ENCODE peak calls at places on chromosomes 12 and 14, in eight cellular contexts. One of them, this sample, is unnamed.

GRCh38 chr14:69282448-69282847 is 22.5 kb downstream of the GALNT16 start:
- DNase-seq in cardiac fibroblast: no peak
- DNase-seq in lower leg skin: no peak
- DNase-seq in AG04449: no peak
- DNase-seq in body of pancreas: no peak
- DNase-seq in sigmoid colon: no peak
- DNase-seq in foreskin fibroblast: no peak
- DNase-seq in GM23338: no peak
- DNase-seq in this sample: no peak

GRCh38 chr12:26092706-26093105 is 32.1 kb downstream of the BHLHE41 start:
- DNase-seq in GM23338: no peak
- DNase-seq in sigmoid colon: no peak
- DNase-seq in cardiac fibroblast: no peak
- DNase-seq in lower leg skin: no peak
- DNase-seq in AG04449: no peak
- DNase-seq in foreskin fibroblast: no peak
- DNase-seq in body of pancreas: no peak
- DNase-seq in this sample: no peak

GRCh38 chr14:102917469-102918211 is 4.8 kb upstream of the AMN start:
- DNase-seq in GM23338: peak; percentile 88
- DNase-seq in lower leg skin: no peak
- DNase-seq in foreskin fibroblast: no peak
- DNase-seq in cardiac fibroblast: peak; percentile 54
- DNase-seq in sigmoid colon: no peak
- DNase-seq in body of pancreas: no peak
- DNase-seq in AG04449: no peak
- DNase-seq in this sample: no peak

GRCh38 chr12:123384318-123384993 is 524 bp downstream of the KMT5A start:
- DNase-seq in GM23338: peak; percentile 34
- DNase-seq in AG04449: no peak
- DNase-seq in cardiac fibroblast: no peak
- DNase-seq in sigmoid colon: peak; percentile 69
- DNase-seq in body of pancreas: no peak
- DNase-seq in lower leg skin: no peak
- DNase-seq in foreskin fibroblast: no peak
- DNase-seq in this sample: no peak

GRCh38 chr12:95337176-95337575 is 119.6 kb downstream of the VEZT start:
- DNase-seq in lower leg skin: no peak
- DNase-seq in cardiac fibroblast: peak; percentile 26
- DNase-seq in body of pancreas: no peak
- DNase-seq in AG04449: no peak
- DNase-seq in foreskin fibroblast: peak; percentile 70
- DNase-seq in GM23338: no peak
- DNase-seq in sigmoid colon: no peak
- DNase-seq in this sample: no peak

GRCh38 chr12:109153711-109154434 is 37.5 kb downstream of the ACACB start:
- DNase-seq in AG04449: no peak
- DNase-seq in foreskin fibroblast: no peak
- DNase-seq in sigmoid colon: peak; percentile 74
- DNase-seq in body of pancreas: peak; percentile 47
- DNase-seq in cardiac fibroblast: no peak
- DNase-seq in lower leg skin: no peak
- DNase-seq in GM23338: peak; percentile 66
- DNase-seq in this sample: no peak

GRCh38 chr14:52175982-52176502 is 91.5 kb upstream of the PTGDR start:
- DNase-seq in body of pancreas: no peak
- DNase-seq in lower leg skin: no peak
- DNase-seq in cardiac fibroblast: no peak
- DNase-seq in foreskin fibroblast: no peak
- DNase-seq in AG04449: no peak
- DNase-seq in sigmoid colon: no peak
- DNase-seq in GM23338: no peak
- DNase-seq in this sample: no peak

GRCh38 chr12:3732901-3733300 is 20.0 kb downstream of the CRACR2A start:
- DNase-seq in GM23338: peak; percentile 33
- DNase-seq in body of pancreas: peak; percentile 58
- DNase-seq in foreskin fibroblast: no peak
- DNase-seq in lower leg skin: no peak
- DNase-seq in AG04449: no peak
- DNase-seq in sigmoid colon: no peak
- DNase-seq in cardiac fibroblast: no peak
- DNase-seq in this sample: no peak

GRCh38 chr14:66496911-66497310 is 10.7 kb downstream of the CCDC196 start:
- DNase-seq in AG04449: no peak
- DNase-seq in lower leg skin: no peak
- DNase-seq in body of pancreas: no peak
- DNase-seq in sigmoid colon: no peak
- DNase-seq in GM23338: no peak
- DNase-seq in foreskin fibroblast: no peak
- DNase-seq in cardiac fibroblast: no peak
- DNase-seq in this sample: no peak

GRCh38 chr12:3655331-3655900 is 97.5 kb downstream of the CRACR2A start:
- DNase-seq in cardiac fibroblast: peak; percentile 17
- DNase-seq in AG04449: no peak
- DNase-seq in sigmoid colon: no peak
- DNase-seq in body of pancreas: no peak
- DNase-seq in foreskin fibroblast: no peak
- DNase-seq in lower leg skin: no peak
- DNase-seq in GM23338: peak; percentile 80
- DNase-seq in this sample: no peak

GRCh38 chr12:31832740-31833540 is 104.1 kb upstream of the AMN1 start:
- DNase-seq in foreskin fibroblast: no peak
- DNase-seq in sigmoid colon: no peak
- DNase-seq in body of pancreas: no peak
- DNase-seq in AG04449: no peak
- DNase-seq in lower leg skin: no peak
- DNase-seq in GM23338: no peak
- DNase-seq in cardiac fibroblast: no peak
- DNase-seq in this sample: no peak

GRCh38 chr14:103698380-103699260 is 16.6 kb downstream of the XRCC3 start:
- DNase-seq in body of pancreas: peak; percentile 91
- DNase-seq in foreskin fibroblast: no peak
- DNase-seq in sigmoid colon: no peak
- DNase-seq in lower leg skin: no peak
- DNase-seq in AG04449: no peak
- DNase-seq in cardiac fibroblast: no peak
- DNase-seq in GM23338: no peak
- DNase-seq in this sample: no peak

GRCh38 chr14:80959448-80960006 is 4.1 kb downstream of the TSHR start:
- DNase-seq in foreskin fibroblast: no peak
- DNase-seq in cardiac fibroblast: no peak
- DNase-seq in body of pancreas: no peak
- DNase-seq in AG04449: no peak
- DNase-seq in GM23338: no peak
- DNase-seq in sigmoid colon: no peak
- DNase-seq in lower leg skin: no peak
- DNase-seq in this sample: no peak

GRCh38 chr12:102480401-102480800 is at the start of gene IGF1:
- DNase-seq in foreskin fibroblast: peak; percentile 22
- DNase-seq in body of pancreas: no peak
- DNase-seq in lower leg skin: no peak
- DNase-seq in AG04449: no peak
- DNase-seq in GM23338: peak; percentile 12
- DNase-seq in cardiac fibroblast: peak; percentile 73
- DNase-seq in sigmoid colon: no peak
- DNase-seq in this sample: no peak

GRCh38 chr14:24253936-24254335 is 9.0 kb downstream of the TGM1 start:
- DNase-seq in cardiac fibroblast: no peak
- DNase-seq in GM23338: no peak
- DNase-seq in AG04449: no peak
- DNase-seq in body of pancreas: no peak
- DNase-seq in foreskin fibroblast: no peak
- DNase-seq in sigmoid colon: no peak
- DNase-seq in lower leg skin: no peak
- DNase-seq in this sample: no peak

GRCh38 chr12:2691001-2691339 is 103.8 kb upstream of the FKBP4 start:
- DNase-seq in foreskin fibroblast: peak; percentile 15
- DNase-seq in body of pancreas: no peak
- DNase-seq in cardiac fibroblast: peak; percentile 12
- DNase-seq in lower leg skin: no peak
- DNase-seq in sigmoid colon: no peak
- DNase-seq in AG04449: no peak
- DNase-seq in GM23338: peak; percentile 82
- DNase-seq in this sample: no peak

GRCh38 chr14:104149617-104150141 is 11.3 kb downstream of the KIF26A start:
- DNase-seq in AG04449: no peak
- DNase-seq in cardiac fibroblast: peak; percentile 12
- DNase-seq in sigmoid colon: peak; percentile 77
- DNase-seq in GM23338: peak; percentile 75
- DNase-seq in foreskin fibroblast: no peak
- DNase-seq in lower leg skin: no peak
- DNase-seq in body of pancreas: peak; percentile 50
- DNase-seq in this sample: no peak

GRCh38 chr12:58310368-58310767 is 369.0 kb downstream of the ATP23 start:
- DNase-seq in body of pancreas: no peak
- DNase-seq in foreskin fibroblast: peak; percentile 41
- DNase-seq in sigmoid colon: no peak
- DNase-seq in cardiac fibroblast: peak; percentile 56
- DNase-seq in GM23338: no peak
- DNase-seq in lower leg skin: no peak
- DNase-seq in AG04449: no peak
- DNase-seq in this sample: no peak

GRCh38 chr12:58306266-58306995 is 365.1 kb downstream of the ATP23 start:
- DNase-seq in sigmoid colon: no peak
- DNase-seq in AG04449: no peak
- DNase-seq in lower leg skin: no peak
- DNase-seq in GM23338: no peak
- DNase-seq in foreskin fibroblast: no peak
- DNase-seq in cardiac fibroblast: peak; percentile 44
- DNase-seq in body of pancreas: no peak
- DNase-seq in this sample: no peak

GRCh38 chr12:58313091-58313855 is 371.9 kb downstream of the ATP23 start:
- DNase-seq in cardiac fibroblast: peak; percentile 70
- DNase-seq in AG04449: peak; percentile 77
- DNase-seq in body of pancreas: no peak
- DNase-seq in GM23338: no peak
- DNase-seq in foreskin fibroblast: peak; percentile 79
- DNase-seq in lower leg skin: no peak
- DNase-seq in sigmoid colon: no peak
- DNase-seq in this sample: no peak

GRCh38 chr12:58310828-58311273 is 369.5 kb downstream of the ATP23 start:
- DNase-seq in lower leg skin: peak; percentile 18
- DNase-seq in cardiac fibroblast: peak; percentile 95
- DNase-seq in GM23338: no peak
- DNase-seq in AG04449: peak; percentile 98
- DNase-seq in body of pancreas: no peak
- DNase-seq in foreskin fibroblast: peak; percentile 92
- DNase-seq in sigmoid colon: no peak
- DNase-seq in this sample: peak; percentile 89

GRCh38 chr12:58309806-58310205 is 368.4 kb downstream of the ATP23 start:
- DNase-seq in body of pancreas: no peak
- DNase-seq in GM23338: no peak
- DNase-seq in lower leg skin: no peak
- DNase-seq in foreskin fibroblast: no peak
- DNase-seq in sigmoid colon: no peak
- DNase-seq in cardiac fibroblast: no peak
- DNase-seq in AG04449: no peak
- DNase-seq in this sample: no peak
- H3K4me3 ChIP-seq in body of pancreas: no peak overlapping the region
- H3K4me3 ChIP-seq in GM23338: no peak overlapping the region
- H3K4me3 ChIP-seq in lower leg skin: no peak overlapping the region
- H3K4me3 ChIP-seq in foreskin fibroblast: no peak overlapping the region
- H3K4me3 ChIP-seq in sigmoid colon: no peak overlapping the region
- H3K4me3 ChIP-seq in cardiac fibroblast: no peak overlapping the region
- H3K4me3 ChIP-seq in AG04449: no peak overlapping the region
- H3K4me3 ChIP-seq in this sample: no peak overlapping the region

DNA sequence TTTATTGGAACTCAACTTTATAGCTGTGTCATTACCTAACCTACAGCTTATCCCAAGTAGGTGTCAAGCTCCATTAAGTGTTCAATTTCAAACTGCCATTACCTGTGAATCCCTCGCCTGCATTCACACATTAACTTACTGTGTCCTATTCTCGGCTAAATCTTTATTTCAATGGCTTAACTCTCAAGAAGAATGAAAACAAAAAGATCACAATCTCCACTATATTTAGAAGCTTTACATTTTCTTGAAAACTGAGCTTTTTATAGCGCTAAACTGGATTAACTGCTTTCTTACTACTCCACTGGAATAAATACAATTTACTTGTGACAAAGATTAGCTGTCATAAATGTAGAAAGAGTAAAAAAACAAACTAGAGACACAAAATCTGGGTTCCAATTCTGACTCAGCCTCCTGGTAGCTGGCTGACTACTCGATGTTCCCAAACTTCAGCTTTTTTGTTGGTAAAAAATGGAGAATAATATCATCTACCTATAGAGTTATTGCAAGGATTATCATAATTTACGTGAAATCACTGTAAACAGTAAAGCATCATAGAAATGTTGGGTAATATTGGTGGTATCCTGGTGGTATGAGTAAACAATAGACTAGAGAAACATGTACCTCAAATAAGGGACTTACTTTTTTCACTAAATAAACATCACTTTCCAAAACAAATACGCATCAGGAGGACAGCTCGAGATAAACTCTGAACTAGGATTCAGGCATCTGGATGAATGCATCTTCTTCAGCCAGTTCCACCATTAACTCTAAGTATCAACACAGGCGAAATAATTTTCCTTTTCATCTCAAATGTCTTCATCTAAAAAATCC is 1.7 kb downstream of the RALGAPA1 start:
- DNase-seq in lower leg skin: no peak
- DNase-seq in AG04449: no peak
- DNase-seq in GM23338: no peak
- DNase-seq in sigmoid colon: no peak
- DNase-seq in foreskin fibroblast: no peak
- DNase-seq in cardiac fibroblast: no peak
- DNase-seq in body of pancreas: no peak
- DNase-seq in this sample: no peak
- H3K4me3 ChIP-seq in lower leg skin: no peak overlapping the region
- H3K4me3 ChIP-seq in AG04449: peak overlapping the region; percentile 82
- H3K4me3 ChIP-seq in GM23338: peak overlapping the region; percentile 77
- H3K4me3 ChIP-seq in sigmoid colon: peak overlapping the region; percentile 78
- H3K4me3 ChIP-seq in foreskin fibroblast: peak overlapping the region; percentile 64
- H3K4me3 ChIP-seq in cardiac fibroblast: no peak overlapping the region
- H3K4me3 ChIP-seq in body of pancreas: no peak overlapping the region
- H3K4me3 ChIP-seq in this sample: peak overlapping the region; percentile 80

DNA sequence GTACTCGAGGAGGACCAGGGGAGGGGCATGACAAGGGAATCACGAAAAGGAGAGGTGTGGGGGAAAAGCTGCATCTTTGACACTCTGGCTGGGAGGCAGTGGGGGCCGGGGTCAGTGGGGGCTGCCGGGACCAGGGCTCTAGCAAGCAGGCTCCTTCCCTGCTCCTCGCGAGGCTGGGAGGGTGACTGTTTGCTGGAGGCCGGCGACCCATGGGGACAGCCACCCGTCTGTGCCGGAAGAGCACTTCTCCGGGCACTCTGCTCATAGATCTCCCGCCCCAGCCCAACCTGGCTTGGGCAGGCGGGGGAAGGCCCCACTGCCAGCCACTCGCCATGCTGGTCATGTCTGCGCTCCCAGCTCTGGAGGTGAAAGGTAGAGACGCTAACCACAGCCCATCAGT is 130.7 kb downstream of the RBM19 start:
- DNase-seq in GM23338: no peak
- DNase-seq in AG04449: no peak
- DNase-seq in cardiac fibroblast: no peak
- DNase-seq in sigmoid colon: no peak
- DNase-seq in body of pancreas: no peak
- DNase-seq in lower leg skin: no peak
- DNase-seq in foreskin fibroblast: no peak
- DNase-seq in this sample: no peak
- H3K4me3 ChIP-seq in GM23338: no peak overlapping the region
- H3K4me3 ChIP-seq in AG04449: no peak overlapping the region
- H3K4me3 ChIP-seq in cardiac fibroblast: no peak overlapping the region
- H3K4me3 ChIP-seq in sigmoid colon: no peak overlapping the region
- H3K4me3 ChIP-seq in body of pancreas: no peak overlapping the region
- H3K4me3 ChIP-seq in lower leg skin: no peak overlapping the region
- H3K4me3 ChIP-seq in foreskin fibroblast: no peak overlapping the region
- H3K4me3 ChIP-seq in this sample: no peak overlapping the region

GRCh38 chr12:92034858-92035401 is 110.7 kb downstream of the BTG1 start:
- DNase-seq in body of pancreas: peak; percentile 74
- DNase-seq in lower leg skin: peak; percentile 80
- DNase-seq in sigmoid colon: peak; percentile 79
- DNase-seq in cardiac fibroblast: peak; percentile 53
- DNase-seq in GM23338: no peak
- DNase-seq in foreskin fibroblast: peak; percentile 86
- DNase-seq in AG04449: no peak
- DNase-seq in this sample: no peak
- H3K4me3 ChIP-seq in body of pancreas: no peak overlapping the region
- H3K4me3 ChIP-seq in lower leg skin: no peak overlapping the region
- H3K4me3 ChIP-seq in sigmoid colon: peak overlapping the region; percentile 25
- H3K4me3 ChIP-seq in cardiac fibroblast: no peak overlapping the region
- H3K4me3 ChIP-seq in GM23338: no peak overlapping the region
- H3K4me3 ChIP-seq in foreskin fibroblast: peak overlapping the region; percentile 20
- H3K4me3 ChIP-seq in AG04449: peak overlapping the region; percentile 46
- H3K4me3 ChIP-seq in this sample: peak overlapping the region; percentile 23

This sample was measured in retinal pigment epithelial cell.